ENCODE peak calls at places on chromosomes 5 and 9, in six cellular contexts. Y, R, V, C, E and D are unnamed samples.

GRCh38 chr5:159951834-159952233 is 35.6 kb downstream of the ADRA1B start:
- DNase-seq in V (no peak), Y (no peak), E (no peak), R (no peak), C (no peak), D (no peak)

GRCh38 chr5:133460172-133460758 is 152.1 kb downstream of the FSTL4 start:
- DNase-seq in E (no peak), V (peak; percentile 9), Y (peak; percentile 15), C (no peak), R (no peak), D (no peak)

GRCh38 chr5:177086918-177087706 is 397 bp downstream of the FGFR4 start:
- DNase-seq in C (no peak), V (peak; percentile 26), R (peak; percentile 39), E (no peak), Y (peak; percentile 36), D (no peak)

GRCh38 chr5:168987540-168988300 is 313.2 kb downstream of the SLIT3 start:
- DNase-seq in V (peak; percentile 56), C (no peak), R (peak; percentile 17), Y (peak; percentile 78), E (no peak), D (peak; percentile 83)

GRCh38 chr9:32260481-32260880 is 124.0 kb upstream of the ACO1 start:
- DNase-seq in R (no peak), V (no peak), C (no peak), E (no peak), Y (no peak), D (no peak)

GRCh38 chr5:69234457-69235268 is at the start of gene CDK7:
- DNase-seq in V (peak; percentile 94), Y (peak; percentile 94), C (peak; percentile 15), E (peak; percentile 42), R (peak; percentile 85), D (peak; percentile 96)

GRCh38 chr5:129094924-129095797 is 612 bp downstream of the ISOC1 start:
- DNase-seq in Y (peak; percentile 71), C (no peak), V (peak; percentile 35), E (no peak), R (no peak), D (peak; percentile 55)

GRCh38 chr5:64457846-64458245 is 48.0 kb upstream of the RGS7BP start:
- DNase-seq in E (no peak), Y (no peak), C (no peak), R (no peak), V (no peak), D (no peak)

GRCh38 chr9:120856700-120857099 is 14.0 kb upstream of the PSMD5 start:
- DNase-seq in R (no peak), Y (no peak), V (no peak), C (no peak), E (no peak), D (no peak)

GRCh38 chr5:74947961-74948613 is 81.9 kb upstream of the FAM169A start:
- DNase-seq in E (no peak), R (no peak), C (no peak), V (peak; percentile 44), Y (no peak), D (no peak)